ENCODE peak calls at places on chromosomes 13 and 19, in ten cellular contexts. One of them, this sample, is unnamed.

GRCh38 chr13:30739646-30740642 is 4.6 kb downstream of the ALOX5AP start:
- DNase-seq in sciatic nerve: no peak
- DNase-seq in left lung: no peak
- DNase-seq in HS-5: no peak
- DNase-seq in stimulated activated CD4-positive, alpha-beta T cell treated with anti-CD3 and anti-CD28 coated beads, Interleukin-4, amount 100 ng/mL, for 48 hours: peak; percentile 60
- DNase-seq in activated CD4-positive, CD25-positive, alpha-beta regulatory T cell treated with anti-CD3 and anti-CD28 coated beads, Interleukin-2, amount 50 U/mL, for 16 hours: peak; percentile 31
- DNase-seq in kidney glomerular epithelial cell: peak; percentile 62
- DNase-seq in activated naive CD8-positive, alpha-beta T cell treated with anti-CD3 and anti-CD28 coated beads for 36 hours: peak; percentile 68
- DNase-seq in esophagus squamous epithelium: no peak
- DNase-seq in fibroblast of the aortic adventitia: peak; percentile 92
- DNase-seq in this sample: peak; percentile 89

GRCh38 chr13:101811881-101812280 is 359.4 kb downstream of the ITGBL1 start:
- DNase-seq in activated naive CD8-positive, alpha-beta T cell treated with anti-CD3 and anti-CD28 coated beads for 36 hours: no peak
- DNase-seq in kidney glomerular epithelial cell: no peak
- DNase-seq in activated CD4-positive, CD25-positive, alpha-beta regulatory T cell treated with anti-CD3 and anti-CD28 coated beads, Interleukin-2, amount 50 U/mL, for 16 hours: no peak
- DNase-seq in sciatic nerve: no peak
- DNase-seq in stimulated activated CD4-positive, alpha-beta T cell treated with anti-CD3 and anti-CD28 coated beads, Interleukin-4, amount 100 ng/mL, for 48 hours: no peak
- DNase-seq in left lung: no peak
- DNase-seq in HS-5: no peak
- DNase-seq in esophagus squamous epithelium: no peak
- DNase-seq in fibroblast of the aortic adventitia: no peak
- DNase-seq in this sample: no peak

GRCh38 chr19:4971424-4971793 is 2.5 kb downstream of the KDM4B start:
- DNase-seq in left lung: no peak
- DNase-seq in esophagus squamous epithelium: no peak
- DNase-seq in activated CD4-positive, CD25-positive, alpha-beta regulatory T cell treated with anti-CD3 and anti-CD28 coated beads, Interleukin-2, amount 50 U/mL, for 16 hours: no peak
- DNase-seq in HS-5: no peak
- DNase-seq in sciatic nerve: no peak
- DNase-seq in stimulated activated CD4-positive, alpha-beta T cell treated with anti-CD3 and anti-CD28 coated beads, Interleukin-4, amount 100 ng/mL, for 48 hours: no peak
- DNase-seq in kidney glomerular epithelial cell: no peak
- DNase-seq in fibroblast of the aortic adventitia: no peak
- DNase-seq in activated naive CD8-positive, alpha-beta T cell treated with anti-CD3 and anti-CD28 coated beads for 36 hours: peak; percentile 28
- DNase-seq in this sample: no peak

GRCh38 chr13:44622701-44623100 is 46.6 kb upstream of the TSC22D1 start:
- DNase-seq in esophagus squamous epithelium: no peak
- DNase-seq in kidney glomerular epithelial cell: no peak
- DNase-seq in fibroblast of the aortic adventitia: peak; percentile 48
- DNase-seq in left lung: no peak
- DNase-seq in stimulated activated CD4-positive, alpha-beta T cell treated with anti-CD3 and anti-CD28 coated beads, Interleukin-4, amount 100 ng/mL, for 48 hours: no peak
- DNase-seq in activated CD4-positive, CD25-positive, alpha-beta regulatory T cell treated with anti-CD3 and anti-CD28 coated beads, Interleukin-2, amount 50 U/mL, for 16 hours: no peak
- DNase-seq in activated naive CD8-positive, alpha-beta T cell treated with anti-CD3 and anti-CD28 coated beads for 36 hours: no peak
- DNase-seq in HS-5: no peak
- DNase-seq in sciatic nerve: no peak
- DNase-seq in this sample: no peak

GRCh38 chr13:101942038-101942437 is 459.8 kb downstream of the FGF14 start:
- DNase-seq in kidney glomerular epithelial cell: peak; percentile 56
- DNase-seq in activated naive CD8-positive, alpha-beta T cell treated with anti-CD3 and anti-CD28 coated beads for 36 hours: no peak
- DNase-seq in fibroblast of the aortic adventitia: peak; percentile 48
- DNase-seq in HS-5: peak; percentile 9
- DNase-seq in sciatic nerve: no peak
- DNase-seq in left lung: no peak
- DNase-seq in stimulated activated CD4-positive, alpha-beta T cell treated with anti-CD3 and anti-CD28 coated beads, Interleukin-4, amount 100 ng/mL, for 48 hours: no peak
- DNase-seq in activated CD4-positive, CD25-positive, alpha-beta regulatory T cell treated with anti-CD3 and anti-CD28 coated beads, Interleukin-2, amount 50 U/mL, for 16 hours: no peak
- DNase-seq in esophagus squamous epithelium: no peak
- DNase-seq in this sample: peak; percentile 66

GRCh38 chr13:98896083-98896867 is 81.6 kb downstream of the DOCK9 start:
- DNase-seq in kidney glomerular epithelial cell: no peak
- DNase-seq in left lung: no peak
- DNase-seq in fibroblast of the aortic adventitia: no peak
- DNase-seq in esophagus squamous epithelium: no peak
- DNase-seq in sciatic nerve: no peak
- DNase-seq in activated naive CD8-positive, alpha-beta T cell treated with anti-CD3 and anti-CD28 coated beads for 36 hours: no peak
- DNase-seq in HS-5: no peak
- DNase-seq in stimulated activated CD4-positive, alpha-beta T cell treated with anti-CD3 and anti-CD28 coated beads, Interleukin-4, amount 100 ng/mL, for 48 hours: no peak
- DNase-seq in activated CD4-positive, CD25-positive, alpha-beta regulatory T cell treated with anti-CD3 and anti-CD28 coated beads, Interleukin-2, amount 50 U/mL, for 16 hours: no peak
- DNase-seq in this sample: no peak

GRCh38 chr13:20873348-20873747 is 29.2 kb downstream of the XPO4 start:
- DNase-seq in activated naive CD8-positive, alpha-beta T cell treated with anti-CD3 and anti-CD28 coated beads for 36 hours: no peak
- DNase-seq in activated CD4-positive, CD25-positive, alpha-beta regulatory T cell treated with anti-CD3 and anti-CD28 coated beads, Interleukin-2, amount 50 U/mL, for 16 hours: no peak
- DNase-seq in sciatic nerve: no peak
- DNase-seq in HS-5: peak; percentile 13
- DNase-seq in left lung: no peak
- DNase-seq in esophagus squamous epithelium: no peak
- DNase-seq in fibroblast of the aortic adventitia: peak; percentile 63
- DNase-seq in stimulated activated CD4-positive, alpha-beta T cell treated with anti-CD3 and anti-CD28 coated beads, Interleukin-4, amount 100 ng/mL, for 48 hours: no peak
- DNase-seq in kidney glomerular epithelial cell: no peak
- DNase-seq in this sample: no peak

GRCh38 chr13:100365678-100366077 is 222.9 kb downstream of the GGACT start:
- DNase-seq in activated naive CD8-positive, alpha-beta T cell treated with anti-CD3 and anti-CD28 coated beads for 36 hours: no peak
- DNase-seq in HS-5: no peak
- DNase-seq in esophagus squamous epithelium: no peak
- DNase-seq in stimulated activated CD4-positive, alpha-beta T cell treated with anti-CD3 and anti-CD28 coated beads, Interleukin-4, amount 100 ng/mL, for 48 hours: no peak
- DNase-seq in left lung: no peak
- DNase-seq in kidney glomerular epithelial cell: no peak
- DNase-seq in sciatic nerve: no peak
- DNase-seq in activated CD4-positive, CD25-positive, alpha-beta regulatory T cell treated with anti-CD3 and anti-CD28 coated beads, Interleukin-2, amount 50 U/mL, for 16 hours: no peak
- DNase-seq in fibroblast of the aortic adventitia: no peak
- DNase-seq in this sample: no peak

GRCh38 chr13:60147361-60147760 is 16.4 kb downstream of the DIAPH3 start:
- DNase-seq in esophagus squamous epithelium: no peak
- DNase-seq in kidney glomerular epithelial cell: no peak
- DNase-seq in left lung: no peak
- DNase-seq in sciatic nerve: no peak
- DNase-seq in HS-5: no peak
- DNase-seq in fibroblast of the aortic adventitia: no peak
- DNase-seq in stimulated activated CD4-positive, alpha-beta T cell treated with anti-CD3 and anti-CD28 coated beads, Interleukin-4, amount 100 ng/mL, for 48 hours: no peak
- DNase-seq in activated CD4-positive, CD25-positive, alpha-beta regulatory T cell treated with anti-CD3 and anti-CD28 coated beads, Interleukin-2, amount 50 U/mL, for 16 hours: no peak
- DNase-seq in activated naive CD8-positive, alpha-beta T cell treated with anti-CD3 and anti-CD28 coated beads for 36 hours: no peak
- DNase-seq in this sample: no peak

GRCh38 chr19:10238172-10238783 is 7.1 kb upstream of the S1PR2 start:
- DNase-seq in HS-5: no peak
- DNase-seq in activated CD4-positive, CD25-positive, alpha-beta regulatory T cell treated with anti-CD3 and anti-CD28 coated beads, Interleukin-2, amount 50 U/mL, for 16 hours: no peak
- DNase-seq in kidney glomerular epithelial cell: no peak
- DNase-seq in left lung: peak; percentile 83
- DNase-seq in sciatic nerve: no peak
- DNase-seq in stimulated activated CD4-positive, alpha-beta T cell treated with anti-CD3 and anti-CD28 coated beads, Interleukin-4, amount 100 ng/mL, for 48 hours: no peak
- DNase-seq in fibroblast of the aortic adventitia: peak; percentile 97
- DNase-seq in esophagus squamous epithelium: no peak
- DNase-seq in activated naive CD8-positive, alpha-beta T cell treated with anti-CD3 and anti-CD28 coated beads for 36 hours: no peak
- DNase-seq in this sample: peak; percentile 96

GRCh38 chr19:435707-436412 is 25.0 kb downstream of the SHC2 start:
- DNase-seq in HS-5: no peak
- DNase-seq in activated naive CD8-positive, alpha-beta T cell treated with anti-CD3 and anti-CD28 coated beads for 36 hours: no peak
- DNase-seq in sciatic nerve: no peak
- DNase-seq in kidney glomerular epithelial cell: no peak
- DNase-seq in left lung: no peak
- DNase-seq in fibroblast of the aortic adventitia: no peak
- DNase-seq in activated CD4-positive, CD25-positive, alpha-beta regulatory T cell treated with anti-CD3 and anti-CD28 coated beads, Interleukin-2, amount 50 U/mL, for 16 hours: no peak
- DNase-seq in stimulated activated CD4-positive, alpha-beta T cell treated with anti-CD3 and anti-CD28 coated beads, Interleukin-4, amount 100 ng/mL, for 48 hours: no peak
- DNase-seq in esophagus squamous epithelium: no peak
- DNase-seq in this sample: no peak

GRCh38 chr13:52452470-52452869 is 2.0 kb upstream of the VPS36 start:
- DNase-seq in fibroblast of the aortic adventitia: no peak
- DNase-seq in left lung: no peak
- DNase-seq in activated naive CD8-positive, alpha-beta T cell treated with anti-CD3 and anti-CD28 coated beads for 36 hours: no peak
- DNase-seq in sciatic nerve: no peak
- DNase-seq in stimulated activated CD4-positive, alpha-beta T cell treated with anti-CD3 and anti-CD28 coated beads, Interleukin-4, amount 100 ng/mL, for 48 hours: no peak
- DNase-seq in kidney glomerular epithelial cell: no peak
- DNase-seq in esophagus squamous epithelium: no peak
- DNase-seq in activated CD4-positive, CD25-positive, alpha-beta regulatory T cell treated with anti-CD3 and anti-CD28 coated beads, Interleukin-2, amount 50 U/mL, for 16 hours: no peak
- DNase-seq in HS-5: no peak
- DNase-seq in this sample: no peak

GRCh38 chr13:35850569-35850968 is 280.6 kb downstream of the DCLK1 start:
- DNase-seq in esophagus squamous epithelium: no peak
- DNase-seq in activated CD4-positive, CD25-positive, alpha-beta regulatory T cell treated with anti-CD3 and anti-CD28 coated beads, Interleukin-2, amount 50 U/mL, for 16 hours: no peak
- DNase-seq in activated naive CD8-positive, alpha-beta T cell treated with anti-CD3 and anti-CD28 coated beads for 36 hours: no peak
- DNase-seq in sciatic nerve: no peak
- DNase-seq in fibroblast of the aortic adventitia: no peak
- DNase-seq in left lung: no peak
- DNase-seq in stimulated activated CD4-positive, alpha-beta T cell treated with anti-CD3 and anti-CD28 coated beads, Interleukin-4, amount 100 ng/mL, for 48 hours: no peak
- DNase-seq in HS-5: no peak
- DNase-seq in kidney glomerular epithelial cell: no peak
- DNase-seq in this sample: no peak

GRCh38 chr19:2766594-2767372 is 16.3 kb downstream of the SGTA start:
- DNase-seq in activated CD4-positive, CD25-positive, alpha-beta regulatory T cell treated with anti-CD3 and anti-CD28 coated beads, Interleukin-2, amount 50 U/mL, for 16 hours: no peak
- DNase-seq in stimulated activated CD4-positive, alpha-beta T cell treated with anti-CD3 and anti-CD28 coated beads, Interleukin-4, amount 100 ng/mL, for 48 hours: no peak
- DNase-seq in sciatic nerve: no peak
- DNase-seq in kidney glomerular epithelial cell: no peak
- DNase-seq in activated naive CD8-positive, alpha-beta T cell treated with anti-CD3 and anti-CD28 coated beads for 36 hours: no peak
- DNase-seq in left lung: no peak
- DNase-seq in esophagus squamous epithelium: no peak
- DNase-seq in HS-5: no peak
- DNase-seq in fibroblast of the aortic adventitia: no peak
- DNase-seq in this sample: no peak

GRCh38 chr19:40588926-40589569 is 12.1 kb upstream of the LTBP4 start:
- DNase-seq in esophagus squamous epithelium: no peak
- DNase-seq in kidney glomerular epithelial cell: no peak
- DNase-seq in stimulated activated CD4-positive, alpha-beta T cell treated with anti-CD3 and anti-CD28 coated beads, Interleukin-4, amount 100 ng/mL, for 48 hours: no peak
- DNase-seq in left lung: no peak
- DNase-seq in fibroblast of the aortic adventitia: no peak
- DNase-seq in activated CD4-positive, CD25-positive, alpha-beta regulatory T cell treated with anti-CD3 and anti-CD28 coated beads, Interleukin-2, amount 50 U/mL, for 16 hours: no peak
- DNase-seq in activated naive CD8-positive, alpha-beta T cell treated with anti-CD3 and anti-CD28 coated beads for 36 hours: no peak
- DNase-seq in sciatic nerve: no peak
- DNase-seq in HS-5: no peak
- DNase-seq in this sample: no peak

GRCh38 chr19:30479231-30479630 is 107.0 kb downstream of the ZNF536 start:
- DNase-seq in kidney glomerular epithelial cell: no peak
- DNase-seq in esophagus squamous epithelium: no peak
- DNase-seq in fibroblast of the aortic adventitia: no peak
- DNase-seq in HS-5: no peak
- DNase-seq in activated CD4-positive, CD25-positive, alpha-beta regulatory T cell treated with anti-CD3 and anti-CD28 coated beads, Interleukin-2, amount 50 U/mL, for 16 hours: no peak
- DNase-seq in sciatic nerve: no peak
- DNase-seq in activated naive CD8-positive, alpha-beta T cell treated with anti-CD3 and anti-CD28 coated beads for 36 hours: no peak
- DNase-seq in stimulated activated CD4-positive, alpha-beta T cell treated with anti-CD3 and anti-CD28 coated beads, Interleukin-4, amount 100 ng/mL, for 48 hours: no peak
- DNase-seq in left lung: no peak
- DNase-seq in this sample: no peak

GRCh38 chr19:46821512-46822359 is 28.9 kb downstream of the AP2S1 start:
- DNase-seq in left lung: no peak
- DNase-seq in activated CD4-positive, CD25-positive, alpha-beta regulatory T cell treated with anti-CD3 and anti-CD28 coated beads, Interleukin-2, amount 50 U/mL, for 16 hours: peak; percentile 22
- DNase-seq in fibroblast of the aortic adventitia: no peak
- DNase-seq in stimulated activated CD4-positive, alpha-beta T cell treated with anti-CD3 and anti-CD28 coated beads, Interleukin-4, amount 100 ng/mL, for 48 hours: peak; percentile 26
- DNase-seq in HS-5: no peak
- DNase-seq in esophagus squamous epithelium: no peak
- DNase-seq in activated naive CD8-positive, alpha-beta T cell treated with anti-CD3 and anti-CD28 coated beads for 36 hours: peak; percentile 68
- DNase-seq in kidney glomerular epithelial cell: no peak
- DNase-seq in sciatic nerve: no peak
- DNase-seq in this sample: no peak

GRCh38 chr19:48616491-48617056 is 1.7 kb upstream of the FAM83E start:
- DNase-seq in esophagus squamous epithelium: no peak
- DNase-seq in kidney glomerular epithelial cell: no peak
- DNase-seq in sciatic nerve: no peak
- DNase-seq in activated naive CD8-positive, alpha-beta T cell treated with anti-CD3 and anti-CD28 coated beads for 36 hours: no peak
- DNase-seq in fibroblast of the aortic adventitia: no peak
- DNase-seq in left lung: no peak
- DNase-seq in stimulated activated CD4-positive, alpha-beta T cell treated with anti-CD3 and anti-CD28 coated beads, Interleukin-4, amount 100 ng/mL, for 48 hours: no peak
- DNase-seq in activated CD4-positive, CD25-positive, alpha-beta regulatory T cell treated with anti-CD3 and anti-CD28 coated beads, Interleukin-2, amount 50 U/mL, for 16 hours: no peak
- DNase-seq in HS-5: no peak
- DNase-seq in this sample: no peak

GRCh38 chr19:6577410-6578125 is 13.4 kb downstream of the CD70 start:
- DNase-seq in esophagus squamous epithelium: no peak
- DNase-seq in left lung: no peak
- DNase-seq in fibroblast of the aortic adventitia: peak; percentile 30
- DNase-seq in activated CD4-positive, CD25-positive, alpha-beta regulatory T cell treated with anti-CD3 and anti-CD28 coated beads, Interleukin-2, amount 50 U/mL, for 16 hours: no peak
- DNase-seq in HS-5: no peak
- DNase-seq in kidney glomerular epithelial cell: no peak
- DNase-seq in sciatic nerve: no peak
- DNase-seq in stimulated activated CD4-positive, alpha-beta T cell treated with anti-CD3 and anti-CD28 coated beads, Interleukin-4, amount 100 ng/mL, for 48 hours: no peak
- DNase-seq in activated naive CD8-positive, alpha-beta T cell treated with anti-CD3 and anti-CD28 coated beads for 36 hours: no peak
- DNase-seq in this sample: no peak

GRCh38 chr19:50795665-50796073 is 5.5 kb downstream of the ACP4 start:
- DNase-seq in activated CD4-positive, CD25-positive, alpha-beta regulatory T cell treated with anti-CD3 and anti-CD28 coated beads, Interleukin-2, amount 50 U/mL, for 16 hours: no peak
- DNase-seq in sciatic nerve: no peak
- DNase-seq in left lung: no peak
- DNase-seq in esophagus squamous epithelium: no peak
- DNase-seq in activated naive CD8-positive, alpha-beta T cell treated with anti-CD3 and anti-CD28 coated beads for 36 hours: no peak
- DNase-seq in kidney glomerular epithelial cell: no peak
- DNase-seq in stimulated activated CD4-positive, alpha-beta T cell treated with anti-CD3 and anti-CD28 coated beads, Interleukin-4, amount 100 ng/mL, for 48 hours: no peak
- DNase-seq in HS-5: no peak
- DNase-seq in fibroblast of the aortic adventitia: no peak
- DNase-seq in this sample: no peak

GRCh38 chr13:30735025-30735967 is at the start of gene ALOX5AP:
- DNase-seq in activated CD4-positive, CD25-positive, alpha-beta regulatory T cell treated with anti-CD3 and anti-CD28 coated beads, Interleukin-2, amount 50 U/mL, for 16 hours: no peak
- DNase-seq in kidney glomerular epithelial cell: no peak
- DNase-seq in HS-5: no peak
- DNase-seq in left lung: peak; percentile 43
- DNase-seq in stimulated activated CD4-positive, alpha-beta T cell treated with anti-CD3 and anti-CD28 coated beads, Interleukin-4, amount 100 ng/mL, for 48 hours: no peak
- DNase-seq in esophagus squamous epithelium: no peak
- DNase-seq in sciatic nerve: no peak
- DNase-seq in activated naive CD8-positive, alpha-beta T cell treated with anti-CD3 and anti-CD28 coated beads for 36 hours: no peak
- DNase-seq in fibroblast of the aortic adventitia: no peak
- DNase-seq in this sample: no peak

GRCh38 chr13:103431880-103432279 is 365.7 kb upstream of the SLC10A2 start:
- DNase-seq in activated CD4-positive, CD25-positive, alpha-beta regulatory T cell treated with anti-CD3 and anti-CD28 coated beads, Interleukin-2, amount 50 U/mL, for 16 hours: no peak
- DNase-seq in HS-5: no peak
- DNase-seq in activated naive CD8-positive, alpha-beta T cell treated with anti-CD3 and anti-CD28 coated beads for 36 hours: no peak
- DNase-seq in sciatic nerve: no peak
- DNase-seq in stimulated activated CD4-positive, alpha-beta T cell treated with anti-CD3 and anti-CD28 coated beads, Interleukin-4, amount 100 ng/mL, for 48 hours: no peak
- DNase-seq in esophagus squamous epithelium: no peak
- DNase-seq in kidney glomerular epithelial cell: no peak
- DNase-seq in fibroblast of the aortic adventitia: no peak
- DNase-seq in left lung: no peak
- DNase-seq in this sample: no peak

GRCh38 chr13:39599842-39600241 is 3.2 kb downstream of the LHFPL6 start:
- DNase-seq in kidney glomerular epithelial cell: no peak
- DNase-seq in stimulated activated CD4-positive, alpha-beta T cell treated with anti-CD3 and anti-CD28 coated beads, Interleukin-4, amount 100 ng/mL, for 48 hours: no peak
- DNase-seq in sciatic nerve: no peak
- DNase-seq in esophagus squamous epithelium: no peak
- DNase-seq in fibroblast of the aortic adventitia: peak; percentile 77
- DNase-seq in activated naive CD8-positive, alpha-beta T cell treated with anti-CD3 and anti-CD28 coated beads for 36 hours: no peak
- DNase-seq in activated CD4-positive, CD25-positive, alpha-beta regulatory T cell treated with anti-CD3 and anti-CD28 coated beads, Interleukin-2, amount 50 U/mL, for 16 hours: no peak
- DNase-seq in HS-5: no peak
- DNase-seq in left lung: no peak
- DNase-seq in this sample: no peak

GRCh38 chr13:109209526-109209925 is 576.9 kb downstream of the IRS2 start:
- DNase-seq in esophagus squamous epithelium: no peak
- DNase-seq in fibroblast of the aortic adventitia: no peak
- DNase-seq in stimulated activated CD4-positive, alpha-beta T cell treated with anti-CD3 and anti-CD28 coated beads, Interleukin-4, amount 100 ng/mL, for 48 hours: no peak
- DNase-seq in kidney glomerular epithelial cell: no peak
- DNase-seq in sciatic nerve: no peak
- DNase-seq in activated CD4-positive, CD25-positive, alpha-beta regulatory T cell treated with anti-CD3 and anti-CD28 coated beads, Interleukin-2, amount 50 U/mL, for 16 hours: no peak
- DNase-seq in HS-5: no peak
- DNase-seq in activated naive CD8-positive, alpha-beta T cell treated with anti-CD3 and anti-CD28 coated beads for 36 hours: no peak
- DNase-seq in left lung: no peak
- DNase-seq in this sample: no peak